ENCODE peak calls at places on chromosomes 11 and 22, in four cellular contexts. A is HepG2, Z is K562, F is H1. W is an unnamed sample.

GRCh38 chr11:73019448-73019847 is 122.7 kb downstream of the FCHSD2 start:
- DNase-seq in A (peak), Z (no peak), F (no peak), W (no peak)

GRCh38 chr11:1729692-1730011 is 20.7 kb downstream of the IFITM10 start:
- DNase-seq in A (no peak), Z (no peak), F (no peak), W (no peak)

GRCh38 chr22:20319041-20319744 is 667 bp downstream of the DGCR6L start:
- DNase-seq in A (no peak), Z (peak), F (peak), W (no peak)

GRCh38 chr11:62132188-62132587 is 8.4 kb downstream of the INCENP start:
- DNase-seq in A (no peak), Z (no peak), F (no peak), W (no peak)

GRCh38 chr11:92909214-92909613 is 60.2 kb upstream of the MTNR1B start:
- DNase-seq in A (no peak), Z (no peak), F (no peak), W (no peak)

GRCh38 chr11:63445720-63446119 is 45.2 kb downstream of the PLAAT5 start:
- DNase-seq in A (no peak), Z (no peak), F (no peak), W (no peak)

GRCh38 chr22:49925525-49926128 is 7.2 kb downstream of the CRELD2 start:
- DNase-seq in A (no peak), Z (no peak), F (no peak), W (peak)

GRCh38 chr22:35703861-35704584 is 13.6 kb upstream of the APOL5 start:
- DNase-seq in A (no peak), Z (no peak), F (no peak), W (no peak)

GRCh38 chr11:32435947-32436750 is 810 bp upstream of the WT1 start:
- DNase-seq in A (no peak), Z (no peak), F (peak), W (no peak)

GRCh38 chr11:129610125-129610524 is 205.5 kb upstream of the TMEM45B start:
- DNase-seq in A (no peak), Z (no peak), F (no peak), W (no peak)

GRCh38 chr22:30609260-30610185 is 2.5 kb downstream of the TCN2 start:
- DNase-seq in A (no peak), Z (peak), F (no peak), W (peak)

GRCh38 chr11:114317738-114318137 is 21.5 kb downstream of the NNMT start:
- DNase-seq in A (no peak), Z (no peak), F (peak), W (no peak)

GRCh38 chr11:62497132-62497915 is 49.3 kb downstream of the AHNAK start:
- DNase-seq in A (peak), Z (no peak), F (no peak), W (peak)

GRCh38 chr11:116730568-116730967 is 42.2 kb downstream of the BUD13 start:
- DNase-seq in A (no peak), Z (no peak), F (no peak), W (no peak)

GRCh38 chr11:7418061-7418460 is 67.2 kb upstream of the OLFML1 start:
- DNase-seq in A (no peak), Z (no peak), F (no peak), W (no peak)

GRCh38 chr11:120331301-120331966 is 4.8 kb upstream of the ARHGEF12 start:
- DNase-seq in A (no peak), Z (no peak), F (no peak), W (no peak)

GRCh38 chr22:39290724-39291161 is 28.7 kb downstream of the RPL3 start:
- DNase-seq in A (peak), Z (no peak), F (no peak), W (no peak)

GRCh38 chr11:134596404-134596803 is 184.4 kb upstream of the B3GAT1 start:
- DNase-seq in A (no peak), Z (no peak), F (peak), W (no peak)

GRCh38 chr11:125903753-125904659 is at the start of gene DDX25:
- DNase-seq in A (no peak), Z (no peak), F (peak), W (no peak)

DNA sequence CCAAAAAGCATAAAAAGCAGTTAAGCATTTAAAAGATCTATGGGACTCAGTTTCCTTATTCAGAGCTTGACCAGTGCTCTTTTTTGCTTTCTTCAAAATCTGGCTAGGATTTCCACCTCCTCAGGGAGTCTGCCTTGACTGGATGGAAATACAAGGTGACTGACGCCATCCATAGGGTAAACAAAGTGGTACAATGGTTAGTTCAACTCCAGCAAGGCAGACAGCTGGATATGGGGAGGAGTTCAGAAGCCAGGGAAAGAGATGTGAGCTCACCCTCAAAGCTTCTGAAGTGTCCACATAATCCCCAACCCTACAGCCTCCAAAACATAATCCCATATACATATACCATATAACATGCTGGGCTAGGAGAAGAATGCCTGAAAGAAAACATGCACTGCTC is 52.0 kb downstream of the KIRREL3 start:
- DNase-seq in A (no peak), Z (no peak), F (no peak), W (no peak)
- TF ChIP-seq CBX5 in A (no peak), Z (no peak), F (no peak), W (no peak)

GRCh38 chr11:34682822-34683221 is 61.9 kb downstream of the EHF start:
- DNase-seq in A (no peak), Z (no peak), F (no peak), W (no peak)
- TF ChIP-seq CBX5 in A (no peak), Z (no peak), F (no peak), W (no peak)

GRCh38 chr11:74447720-74448119 is 19.6 kb downstream of the KCNE3 start:
- DNase-seq in A (no peak), Z (no peak), F (no peak), W (no peak)

GRCh38 chr11:74446445-74446844 is 20.9 kb downstream of the KCNE3 start:
- DNase-seq in A (no peak), Z (no peak), F (no peak), W (no peak)

GRCh38 chr11:74442601-74443000 is 24.7 kb downstream of the KCNE3 start:
- DNase-seq in A (no peak), Z (no peak), F (no peak), W (no peak)

GRCh38 chr11:74444173-74444832 is 23.0 kb downstream of the KCNE3 start:
- DNase-seq in A (no peak), Z (no peak), F (no peak), W (no peak)

GRCh38 chr11:74443071-74443864 is 24.1 kb downstream of the KCNE3 start:
- DNase-seq in A (peak), Z (no peak), F (no peak), W (no peak)
- TF ChIP-seq CBX5 in A (no peak), Z (no peak), F (no peak), W (no peak)

GRCh38 chr11:645536-645935 is 8.5 kb downstream of the DRD4 start:
- DNase-seq in A (no peak), Z (no peak), F (no peak), W (no peak)
- TF ChIP-seq CBX5 in A (no peak), Z (no peak), F (no peak), W (no peak)

GRCh38 chr11:57567512-57568329 is at the start of gene UBE2L6:
- DNase-seq in A (no peak), Z (peak), F (peak), W (no peak)
- TF ChIP-seq CBX5 in A (no peak), Z (no peak), F (no peak), W (peak)

W was measured in GM12878.